ENCODE peak calls at places on chromosomes 12 and 14, in eight cellular contexts. One of them, this sample, is unnamed. For H3K9me3, the result is how much of the 10 kb centered on the place peaks cover.

GRCh38 chr12:92155733-92156132 is 10.1 kb upstream of the BTG1 start:
- DNase-seq in endothelial cell of umbilical vein: no peak
- DNase-seq in AG04450: no peak
- DNase-seq in CD4-positive, alpha-beta T cell: no peak
- DNase-seq in uterus: no peak
- DNase-seq in neuronal stem cell: no peak
- DNase-seq in CD4-positive, alpha-beta memory T cell: no peak
- DNase-seq in pancreas: no peak
- DNase-seq in this sample: no peak

GRCh38 chr12:112122823-112123690 is 2.3 kb upstream of the TRAFD1 start:
- DNase-seq in neuronal stem cell: no peak
- DNase-seq in endothelial cell of umbilical vein: no peak
- DNase-seq in CD4-positive, alpha-beta memory T cell: no peak
- DNase-seq in uterus: no peak
- DNase-seq in pancreas: no peak
- DNase-seq in CD4-positive, alpha-beta T cell: no peak
- DNase-seq in AG04450: peak
- DNase-seq in this sample: no peak

GRCh38 chr14:89417469-89418225 is 614 bp upstream of the FOXN3 start:
- DNase-seq in neuronal stem cell: peak
- DNase-seq in endothelial cell of umbilical vein: peak
- DNase-seq in CD4-positive, alpha-beta memory T cell: peak
- DNase-seq in uterus: peak
- DNase-seq in CD4-positive, alpha-beta T cell: peak
- DNase-seq in pancreas: peak
- DNase-seq in AG04450: no peak
- DNase-seq in this sample: peak

GRCh38 chr12:42361909-42362706 is 36.1 kb downstream of the PPHLN1 start:
- DNase-seq in uterus: no peak
- DNase-seq in CD4-positive, alpha-beta memory T cell: no peak
- DNase-seq in CD4-positive, alpha-beta T cell: no peak
- DNase-seq in pancreas: no peak
- DNase-seq in endothelial cell of umbilical vein: no peak
- DNase-seq in AG04450: no peak
- DNase-seq in neuronal stem cell: no peak
- DNase-seq in this sample: no peak

GRCh38 chr14:71320734-71321555 is 413.7 kb downstream of the PCNX1 start:
- DNase-seq in CD4-positive, alpha-beta memory T cell: peak
- DNase-seq in pancreas: peak
- DNase-seq in CD4-positive, alpha-beta T cell: peak
- DNase-seq in AG04450: no peak
- DNase-seq in neuronal stem cell: peak
- DNase-seq in endothelial cell of umbilical vein: peak
- DNase-seq in uterus: peak
- DNase-seq in this sample: peak

GRCh38 chr14:33851931-33852330 is 98.9 kb downstream of the EGLN3 start:
- DNase-seq in neuronal stem cell: no peak
- DNase-seq in AG04450: no peak
- DNase-seq in uterus: no peak
- DNase-seq in CD4-positive, alpha-beta memory T cell: no peak
- DNase-seq in CD4-positive, alpha-beta T cell: no peak
- DNase-seq in endothelial cell of umbilical vein: no peak
- DNase-seq in pancreas: no peak
- DNase-seq in this sample: no peak

GRCh38 chr14:95222151-95222631 is 64.9 kb upstream of the DICER1 start:
- DNase-seq in CD4-positive, alpha-beta memory T cell: no peak
- DNase-seq in CD4-positive, alpha-beta T cell: no peak
- DNase-seq in pancreas: peak
- DNase-seq in neuronal stem cell: no peak
- DNase-seq in endothelial cell of umbilical vein: no peak
- DNase-seq in uterus: peak
- DNase-seq in AG04450: no peak
- DNase-seq in this sample: no peak

GRCh38 chr14:33810308-33810707 is 140.6 kb downstream of the EGLN3 start:
- DNase-seq in neuronal stem cell: no peak
- DNase-seq in CD4-positive, alpha-beta T cell: no peak
- DNase-seq in pancreas: no peak
- DNase-seq in uterus: no peak
- DNase-seq in endothelial cell of umbilical vein: no peak
- DNase-seq in AG04450: no peak
- DNase-seq in CD4-positive, alpha-beta memory T cell: no peak
- DNase-seq in this sample: no peak

GRCh38 chr14:24343795-24344660 is 4.2 kb upstream of the RIPK3 start:
- DNase-seq in neuronal stem cell: no peak
- DNase-seq in endothelial cell of umbilical vein: no peak
- DNase-seq in CD4-positive, alpha-beta T cell: no peak
- DNase-seq in uterus: no peak
- DNase-seq in pancreas: no peak
- DNase-seq in CD4-positive, alpha-beta memory T cell: no peak
- DNase-seq in AG04450: no peak
- DNase-seq in this sample: no peak

GRCh38 chr12:122123761-122124145 is 45.2 kb downstream of the MLXIP start:
- DNase-seq in pancreas: peak
- DNase-seq in neuronal stem cell: no peak
- DNase-seq in endothelial cell of umbilical vein: no peak
- DNase-seq in CD4-positive, alpha-beta T cell: no peak
- DNase-seq in CD4-positive, alpha-beta memory T cell: no peak
- DNase-seq in uterus: no peak
- DNase-seq in AG04450: no peak
- DNase-seq in this sample: no peak

GRCh38 chr12:47995976-47996375 is 8.3 kb downstream of the COL2A1 start:
- DNase-seq in neuronal stem cell: no peak
- DNase-seq in CD4-positive, alpha-beta memory T cell: no peak
- DNase-seq in CD4-positive, alpha-beta T cell: no peak
- DNase-seq in AG04450: peak
- DNase-seq in endothelial cell of umbilical vein: peak
- DNase-seq in uterus: no peak
- DNase-seq in pancreas: no peak
- DNase-seq in this sample: no peak

GRCh38 chr12:132723764-132724140 is 13.1 kb downstream of the PGAM5 start:
- DNase-seq in CD4-positive, alpha-beta memory T cell: no peak
- DNase-seq in CD4-positive, alpha-beta T cell: no peak
- DNase-seq in neuronal stem cell: no peak
- DNase-seq in AG04450: no peak
- DNase-seq in endothelial cell of umbilical vein: no peak
- DNase-seq in uterus: no peak
- DNase-seq in pancreas: no peak
- DNase-seq in this sample: no peak

GRCh38 chr12:46676396-46676795 is 149.4 kb downstream of the SLC38A4 start:
- DNase-seq in CD4-positive, alpha-beta memory T cell: no peak
- DNase-seq in endothelial cell of umbilical vein: no peak
- DNase-seq in uterus: no peak
- DNase-seq in AG04450: no peak
- DNase-seq in pancreas: no peak
- DNase-seq in CD4-positive, alpha-beta T cell: no peak
- DNase-seq in neuronal stem cell: no peak
- DNase-seq in this sample: no peak

GRCh38 chr12:75170786-75171185 is 38.9 kb downstream of the KCNC2 start:
- DNase-seq in endothelial cell of umbilical vein: no peak
- DNase-seq in CD4-positive, alpha-beta T cell: no peak
- DNase-seq in pancreas: no peak
- DNase-seq in AG04450: no peak
- DNase-seq in uterus: no peak
- DNase-seq in neuronal stem cell: no peak
- DNase-seq in CD4-positive, alpha-beta memory T cell: no peak
- DNase-seq in this sample: no peak

GRCh38 chr12:112848972-112849371 is 57.4 kb downstream of the RPH3A start:
- DNase-seq in CD4-positive, alpha-beta T cell: no peak
- DNase-seq in neuronal stem cell: no peak
- DNase-seq in CD4-positive, alpha-beta memory T cell: no peak
- DNase-seq in uterus: no peak
- DNase-seq in endothelial cell of umbilical vein: no peak
- DNase-seq in AG04450: no peak
- DNase-seq in pancreas: no peak
- DNase-seq in this sample: no peak

GRCh38 chr12:80033457-80033856 is 65.9 kb upstream of the OTOGL start:
- DNase-seq in neuronal stem cell: no peak
- DNase-seq in CD4-positive, alpha-beta T cell: no peak
- DNase-seq in AG04450: peak
- DNase-seq in uterus: peak
- DNase-seq in pancreas: no peak
- DNase-seq in endothelial cell of umbilical vein: no peak
- DNase-seq in CD4-positive, alpha-beta memory T cell: no peak
- DNase-seq in this sample: no peak

GRCh38 chr12:56299308-56299852 is 750 bp downstream of the CS start:
- DNase-seq in neuronal stem cell: no peak
- DNase-seq in uterus: no peak
- DNase-seq in endothelial cell of umbilical vein: no peak
- DNase-seq in AG04450: no peak
- DNase-seq in CD4-positive, alpha-beta memory T cell: peak
- DNase-seq in CD4-positive, alpha-beta T cell: no peak
- DNase-seq in pancreas: no peak
- DNase-seq in this sample: no peak

GRCh38 chr12:55849616-55850015 is 6.9 kb upstream of the MMP19 start:
- DNase-seq in pancreas: no peak
- DNase-seq in CD4-positive, alpha-beta memory T cell: no peak
- DNase-seq in AG04450: no peak
- DNase-seq in endothelial cell of umbilical vein: no peak
- DNase-seq in uterus: no peak
- DNase-seq in CD4-positive, alpha-beta T cell: no peak
- DNase-seq in neuronal stem cell: no peak
- DNase-seq in this sample: no peak

GRCh38 chr14:96284430-96284829 is 28.4 kb downstream of the BDKRB1 start:
- DNase-seq in uterus: no peak
- DNase-seq in CD4-positive, alpha-beta T cell: no peak
- DNase-seq in endothelial cell of umbilical vein: no peak
- DNase-seq in CD4-positive, alpha-beta memory T cell: no peak
- DNase-seq in AG04450: no peak
- DNase-seq in pancreas: no peak
- DNase-seq in neuronal stem cell: no peak
- DNase-seq in this sample: no peak

GRCh38 chr14:102279282-102279681 is 25.7 kb downstream of the MOK start:
- DNase-seq in CD4-positive, alpha-beta memory T cell: no peak
- DNase-seq in pancreas: no peak
- DNase-seq in neuronal stem cell: no peak
- DNase-seq in endothelial cell of umbilical vein: no peak
- DNase-seq in CD4-positive, alpha-beta T cell: no peak
- DNase-seq in AG04450: no peak
- DNase-seq in uterus: no peak
- DNase-seq in this sample: no peak

GRCh38 chr12:48997719-48998496 is 1.3 kb downstream of the DDN start:
- DNase-seq in CD4-positive, alpha-beta T cell: no peak
- DNase-seq in neuronal stem cell: no peak
- DNase-seq in endothelial cell of umbilical vein: no peak
- DNase-seq in AG04450: no peak
- DNase-seq in uterus: no peak
- DNase-seq in CD4-positive, alpha-beta memory T cell: no peak
- DNase-seq in pancreas: peak
- DNase-seq in this sample: no peak

GRCh38 chr12:41013921-41014642 is 174.0 kb upstream of the PDZRN4 start:
- DNase-seq in AG04450: no peak
- DNase-seq in pancreas: no peak
- DNase-seq in uterus: no peak
- DNase-seq in neuronal stem cell: no peak
- DNase-seq in CD4-positive, alpha-beta T cell: no peak
- DNase-seq in CD4-positive, alpha-beta memory T cell: no peak
- DNase-seq in endothelial cell of umbilical vein: peak
- DNase-seq in this sample: no peak

GRCh38 chr12:41011939-41012338 is 176.2 kb upstream of the PDZRN4 start:
- DNase-seq in AG04450: no peak
- DNase-seq in CD4-positive, alpha-beta memory T cell: no peak
- DNase-seq in neuronal stem cell: no peak
- DNase-seq in uterus: no peak
- DNase-seq in endothelial cell of umbilical vein: peak
- DNase-seq in CD4-positive, alpha-beta T cell: no peak
- DNase-seq in pancreas: no peak
- DNase-seq in this sample: no peak

GRCh38 chr12:41008472-41008871 is 179.6 kb upstream of the PDZRN4 start:
- DNase-seq in pancreas: no peak
- DNase-seq in AG04450: no peak
- DNase-seq in CD4-positive, alpha-beta T cell: no peak
- DNase-seq in CD4-positive, alpha-beta memory T cell: no peak
- DNase-seq in neuronal stem cell: no peak
- DNase-seq in uterus: no peak
- DNase-seq in endothelial cell of umbilical vein: no peak
- DNase-seq in this sample: no peak
- H3K9me3 ChIP-seq in pancreas: under half
- H3K9me3 ChIP-seq in AG04450: under half
- H3K9me3 ChIP-seq in CD4-positive, alpha-beta T cell: under half
- H3K9me3 ChIP-seq in CD4-positive, alpha-beta memory T cell: under half
- H3K9me3 ChIP-seq in neuronal stem cell: under half
- H3K9me3 ChIP-seq in uterus: under half
- H3K9me3 ChIP-seq in endothelial cell of umbilical vein: under half
- H3K9me3 ChIP-seq in this sample: under half

GRCh38 chr12:37546206-37546605 is 770.4 kb upstream of the ALG10B start:
- DNase-seq in endothelial cell of umbilical vein: no peak
- DNase-seq in CD4-positive, alpha-beta T cell: no peak
- DNase-seq in uterus: no peak
- DNase-seq in neuronal stem cell: no peak
- DNase-seq in AG04450: no peak
- DNase-seq in CD4-positive, alpha-beta memory T cell: no peak
- DNase-seq in pancreas: no peak
- DNase-seq in this sample: no peak
- H3K9me3 ChIP-seq in endothelial cell of umbilical vein: under half
- H3K9me3 ChIP-seq in CD4-positive, alpha-beta T cell: under half
- H3K9me3 ChIP-seq in uterus: under half
- H3K9me3 ChIP-seq in neuronal stem cell: under half
- H3K9me3 ChIP-seq in AG04450: half or more
- H3K9me3 ChIP-seq in CD4-positive, alpha-beta memory T cell: under half
- H3K9me3 ChIP-seq in pancreas: under half
- H3K9me3 ChIP-seq in this sample: under half

GRCh38 chr12:34333337-34333736 is 311.0 kb downstream of the ALG10 start:
- DNase-seq in neuronal stem cell: no peak
- DNase-seq in CD4-positive, alpha-beta memory T cell: no peak
- DNase-seq in CD4-positive, alpha-beta T cell: no peak
- DNase-seq in pancreas: no peak
- DNase-seq in uterus: no peak
- DNase-seq in endothelial cell of umbilical vein: no peak
- DNase-seq in AG04450: no peak
- DNase-seq in this sample: no peak
- H3K9me3 ChIP-seq in neuronal stem cell: half or more
- H3K9me3 ChIP-seq in CD4-positive, alpha-beta memory T cell: under half
- H3K9me3 ChIP-seq in CD4-positive, alpha-beta T cell: under half
- H3K9me3 ChIP-seq in pancreas: under half
- H3K9me3 ChIP-seq in uterus: under half
- H3K9me3 ChIP-seq in endothelial cell of umbilical vein: under half
- H3K9me3 ChIP-seq in AG04450: half or more
- H3K9me3 ChIP-seq in this sample: under half

DNA sequence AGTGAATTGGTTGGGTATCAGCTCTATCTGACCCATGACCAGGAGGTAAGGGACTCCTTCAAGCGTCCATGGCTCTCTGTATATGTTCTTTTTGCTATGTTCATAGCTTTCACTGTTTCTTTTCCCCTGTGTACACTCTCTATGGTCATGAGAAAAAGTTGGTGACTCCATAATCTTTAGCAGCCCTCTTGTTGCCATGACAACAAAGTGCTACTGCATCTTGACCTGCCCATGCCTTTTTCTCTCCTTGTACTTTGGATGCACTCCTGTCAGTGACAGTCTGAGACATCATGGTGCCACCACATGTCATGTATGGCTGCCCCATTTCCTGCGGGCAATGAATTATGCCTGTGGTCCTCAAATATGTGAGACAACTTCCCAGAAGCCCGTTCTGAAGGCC is 280.2 kb downstream of the TMEM121 start:
- DNase-seq in endothelial cell of umbilical vein: no peak
- DNase-seq in pancreas: no peak
- DNase-seq in CD4-positive, alpha-beta T cell: no peak
- DNase-seq in CD4-positive, alpha-beta memory T cell: no peak
- DNase-seq in neuronal stem cell: no peak
- DNase-seq in uterus: no peak
- DNase-seq in AG04450: no peak
- DNase-seq in this sample: no peak
- H3K9me3 ChIP-seq in endothelial cell of umbilical vein: under half
- H3K9me3 ChIP-seq in pancreas: under half
- H3K9me3 ChIP-seq in CD4-positive, alpha-beta T cell: under half
- H3K9me3 ChIP-seq in CD4-positive, alpha-beta memory T cell: under half
- H3K9me3 ChIP-seq in neuronal stem cell: under half
- H3K9me3 ChIP-seq in uterus: under half
- H3K9me3 ChIP-seq in AG04450: under half
- H3K9me3 ChIP-seq in this sample: under half